ENCODE peak calls at places on chromosomes 7 and 10, in seven cellular contexts. One of them, this sample, is unnamed.

GRCh38 chr7:30093351-30094019 is 41.3 kb upstream of the MTURN start:
- DNase-seq in fibroblast of lung: peak
- DNase-seq in CD8-positive, alpha-beta T cell: no peak
- DNase-seq in posterior cingulate gyrus: no peak
- DNase-seq in HS-5: no peak
- DNase-seq in GM23248: peak
- DNase-seq in H9: no peak
- DNase-seq in this sample: peak

GRCh38 chr7:156014808-156015207 is 202.5 kb upstream of the SHH start:
- DNase-seq in fibroblast of lung: no peak
- DNase-seq in CD8-positive, alpha-beta T cell: no peak
- DNase-seq in posterior cingulate gyrus: no peak
- DNase-seq in HS-5: no peak
- DNase-seq in GM23248: no peak
- DNase-seq in H9: peak
- DNase-seq in this sample: no peak

GRCh38 chr10:118444016-118444415 is 101.9 kb upstream of the FAM204A start:
- DNase-seq in fibroblast of lung: no peak
- DNase-seq in CD8-positive, alpha-beta T cell: no peak
- DNase-seq in posterior cingulate gyrus: no peak
- DNase-seq in HS-5: no peak
- DNase-seq in GM23248: no peak
- DNase-seq in H9: no peak
- DNase-seq in this sample: no peak

GRCh38 chr10:80477813-80478212 is 23.7 kb downstream of the TSPAN14 start:
- DNase-seq in fibroblast of lung: peak
- DNase-seq in CD8-positive, alpha-beta T cell: no peak
- DNase-seq in posterior cingulate gyrus: no peak
- DNase-seq in HS-5: peak
- DNase-seq in GM23248: peak
- DNase-seq in H9: no peak
- DNase-seq in this sample: peak

GRCh38 chr7:122143376-122143750 is 686 bp downstream of the AASS start:
- DNase-seq in fibroblast of lung: peak
- DNase-seq in CD8-positive, alpha-beta T cell: no peak
- DNase-seq in posterior cingulate gyrus: no peak
- DNase-seq in HS-5: no peak
- DNase-seq in GM23248: peak
- DNase-seq in H9: no peak
- DNase-seq in this sample: no peak

GRCh38 chr7:128247640-128248194 is 6.6 kb downstream of the LEP start:
- DNase-seq in fibroblast of lung: peak
- DNase-seq in CD8-positive, alpha-beta T cell: no peak
- DNase-seq in posterior cingulate gyrus: no peak
- DNase-seq in HS-5: no peak
- DNase-seq in GM23248: peak
- DNase-seq in H9: no peak
- DNase-seq in this sample: peak

GRCh38 chr7:92836489-92837213 is at the start of gene CDK6:
- DNase-seq in fibroblast of lung: peak
- DNase-seq in CD8-positive, alpha-beta T cell: peak
- DNase-seq in posterior cingulate gyrus: peak
- DNase-seq in HS-5: no peak
- DNase-seq in GM23248: peak
- DNase-seq in H9: peak
- DNase-seq in this sample: peak

GRCh38 chr7:31432166-31432565 is 81.7 kb upstream of the ITPRID1 start:
- DNase-seq in fibroblast of lung: no peak
- DNase-seq in CD8-positive, alpha-beta T cell: no peak
- DNase-seq in posterior cingulate gyrus: no peak
- DNase-seq in HS-5: no peak
- DNase-seq in GM23248: peak
- DNase-seq in H9: no peak
- DNase-seq in this sample: no peak

GRCh38 chr7:25124485-25125136 is 449 bp downstream of the CYCS start:
- DNase-seq in fibroblast of lung: peak
- DNase-seq in CD8-positive, alpha-beta T cell: peak
- DNase-seq in posterior cingulate gyrus: no peak
- DNase-seq in HS-5: no peak
- DNase-seq in GM23248: peak
- DNase-seq in H9: no peak
- DNase-seq in this sample: peak

GRCh38 chr7:92944633-92945032 is 108.3 kb upstream of the CDK6 start:
- DNase-seq in fibroblast of lung: peak
- DNase-seq in CD8-positive, alpha-beta T cell: no peak
- DNase-seq in posterior cingulate gyrus: no peak
- DNase-seq in HS-5: no peak
- DNase-seq in GM23248: peak
- DNase-seq in H9: no peak
- DNase-seq in this sample: no peak

GRCh38 chr7:20642171-20642570 is 26.7 kb downstream of the ABCB5 start:
- DNase-seq in fibroblast of lung: no peak
- DNase-seq in CD8-positive, alpha-beta T cell: no peak
- DNase-seq in posterior cingulate gyrus: no peak
- DNase-seq in HS-5: peak
- DNase-seq in GM23248: peak
- DNase-seq in H9: no peak
- DNase-seq in this sample: peak

GRCh38 chr7:107170051-107170661 is 1.4 kb downstream of the HBP1 start:
- DNase-seq in fibroblast of lung: no peak
- DNase-seq in CD8-positive, alpha-beta T cell: no peak
- DNase-seq in posterior cingulate gyrus: no peak
- DNase-seq in HS-5: no peak
- DNase-seq in GM23248: peak
- DNase-seq in H9: no peak
- DNase-seq in this sample: no peak

GRCh38 chr10:71270301-71270777 is 48.7 kb upstream of the SLC29A3 start:
- DNase-seq in fibroblast of lung: peak
- DNase-seq in CD8-positive, alpha-beta T cell: no peak
- DNase-seq in posterior cingulate gyrus: no peak
- DNase-seq in HS-5: no peak
- DNase-seq in GM23248: peak
- DNase-seq in H9: peak
- DNase-seq in this sample: peak

GRCh38 chr7:94284120-94284519 is 110.6 kb upstream of the COL1A2 start:
- DNase-seq in fibroblast of lung: no peak
- DNase-seq in CD8-positive, alpha-beta T cell: no peak
- DNase-seq in posterior cingulate gyrus: no peak
- DNase-seq in HS-5: no peak
- DNase-seq in GM23248: no peak
- DNase-seq in H9: no peak
- DNase-seq in this sample: no peak

GRCh38 chr10:80153460-80153859 is 20.9 kb downstream of the PLAC9 start:
- DNase-seq in fibroblast of lung: no peak
- DNase-seq in CD8-positive, alpha-beta T cell: no peak
- DNase-seq in posterior cingulate gyrus: no peak
- DNase-seq in HS-5: no peak
- DNase-seq in GM23248: no peak
- DNase-seq in H9: no peak
- DNase-seq in this sample: no peak